ENCODE peak calls at places on chromosomes 16 and 17, in four cellular contexts. One of them, this sample, is unnamed.
A peak's percentile ranks its signal among the peaks of the same experiment; 100 is the strongest.

GRCh38 chr16:16033208-16033717 is 83.8 kb downstream of the ABCC1 start:
- DNase-seq in GM23338: no peak
- DNase-seq in fibroblast of villous mesenchyme: no peak
- DNase-seq in foreskin keratinocyte: no peak
- DNase-seq in this sample: no peak

GRCh38 chr17:34996422-34997029 is 16.2 kb downstream of the LIG3 start:
- DNase-seq in GM23338: no peak
- DNase-seq in fibroblast of villous mesenchyme: no peak
- DNase-seq in foreskin keratinocyte: no peak
- DNase-seq in this sample: no peak

GRCh38 chr16:67000384-67001158 is 12.2 kb downstream of the CES4A start:
- DNase-seq in GM23338: peak; percentile 79
- DNase-seq in foreskin keratinocyte: no peak
- DNase-seq in fibroblast of villous mesenchyme: no peak
- DNase-seq in this sample: peak; percentile 60

GRCh38 chr16:15587152-15587825 is 55.7 kb downstream of the MARF1 start:
- DNase-seq in GM23338: no peak
- DNase-seq in foreskin keratinocyte: no peak
- DNase-seq in fibroblast of villous mesenchyme: no peak
- DNase-seq in this sample: no peak

GRCh38 chr17:81164464-81165245 is 652 bp upstream of the PVALEF start:
- DNase-seq in fibroblast of villous mesenchyme: no peak
- DNase-seq in foreskin keratinocyte: no peak
- DNase-seq in GM23338: no peak
- DNase-seq in this sample: peak; percentile 40

GRCh38 chr17:78112508-78113471 is 15.8 kb downstream of the TMC6 start:
- DNase-seq in foreskin keratinocyte: no peak
- DNase-seq in fibroblast of villous mesenchyme: peak; percentile 48
- DNase-seq in GM23338: peak; percentile 85
- DNase-seq in this sample: peak; percentile 88

GRCh38 chr17:78117027-78117981 is 11.3 kb downstream of the TMC6 start:
- DNase-seq in GM23338: peak; percentile 79
- DNase-seq in fibroblast of villous mesenchyme: no peak
- DNase-seq in foreskin keratinocyte: no peak
- DNase-seq in this sample: peak; percentile 64

GRCh38 chr17:77723909-77724875 is 234.3 kb upstream of the TNRC6C start:
- DNase-seq in foreskin keratinocyte: no peak
- DNase-seq in fibroblast of villous mesenchyme: no peak
- DNase-seq in GM23338: no peak
- DNase-seq in this sample: no peak

GRCh38 chr16:50572700-50573099 is 24.5 kb downstream of the NKD1 start:
- DNase-seq in GM23338: no peak
- DNase-seq in foreskin keratinocyte: no peak
- DNase-seq in fibroblast of villous mesenchyme: no peak
- DNase-seq in this sample: no peak

GRCh38 chr16:71360378-71360777 is 1.9 kb downstream of the CALB2 start:
- DNase-seq in GM23338: no peak
- DNase-seq in foreskin keratinocyte: peak; percentile 83
- DNase-seq in fibroblast of villous mesenchyme: peak; percentile 92
- DNase-seq in this sample: no peak

GRCh38 chr17:19392303-19392702 is 5.3 kb upstream of the MFAP4 start:
- DNase-seq in foreskin keratinocyte: no peak
- DNase-seq in fibroblast of villous mesenchyme: no peak
- DNase-seq in GM23338: no peak
- DNase-seq in this sample: no peak

GRCh38 chr16:22664561-22664997 is 149.4 kb upstream of the HS3ST2 start:
- DNase-seq in GM23338: no peak
- DNase-seq in fibroblast of villous mesenchyme: no peak
- DNase-seq in foreskin keratinocyte: no peak
- DNase-seq in this sample: no peak

GRCh38 chr17:80129006-80129565 is 17.8 kb downstream of the EIF4A3 start:
- DNase-seq in fibroblast of villous mesenchyme: no peak
- DNase-seq in foreskin keratinocyte: no peak
- DNase-seq in GM23338: no peak
- DNase-seq in this sample: no peak

GRCh38 chr16:75491876-75492275 is 3.4 kb downstream of the CHST6 start:
- DNase-seq in GM23338: peak; percentile 57
- DNase-seq in fibroblast of villous mesenchyme: no peak
- DNase-seq in foreskin keratinocyte: no peak
- DNase-seq in this sample: no peak
- TF ChIP-seq CTCF in GM23338: peak; percentile 43
- TF ChIP-seq CTCF in fibroblast of villous mesenchyme: peak; percentile 8
- TF ChIP-seq CTCF in foreskin keratinocyte: peak; percentile 59
- TF ChIP-seq CTCF in this sample: no peak

GRCh38 chr17:31216053-31216751 is 80.8 kb downstream of the OMG start:
- DNase-seq in foreskin keratinocyte: no peak
- DNase-seq in GM23338: peak; percentile 77
- DNase-seq in fibroblast of villous mesenchyme: peak; percentile 80
- DNase-seq in this sample: no peak
- TF ChIP-seq CTCF in foreskin keratinocyte: peak; percentile 74
- TF ChIP-seq CTCF in GM23338: peak; percentile 88
- TF ChIP-seq CTCF in fibroblast of villous mesenchyme: peak; percentile 39
- TF ChIP-seq CTCF in this sample: no peak

GRCh38 chr17:46979023-46979870 is at the start of gene RPRML:
- DNase-seq in foreskin keratinocyte: no peak
- DNase-seq in fibroblast of villous mesenchyme: peak; percentile 10
- DNase-seq in GM23338: peak; percentile 64
- DNase-seq in this sample: no peak

GRCh38 chr17:46976626-46977270 is 2.3 kb downstream of the RPRML start:
- DNase-seq in fibroblast of villous mesenchyme: no peak
- DNase-seq in foreskin keratinocyte: no peak
- DNase-seq in GM23338: peak; percentile 45
- DNase-seq in this sample: no peak

GRCh38 chr17:46977750-46978488 is 1.1 kb downstream of the RPRML start:
- DNase-seq in foreskin keratinocyte: no peak
- DNase-seq in GM23338: no peak
- DNase-seq in fibroblast of villous mesenchyme: no peak
- DNase-seq in this sample: no peak

GRCh38 chr17:46978489-46979022 is 497 bp downstream of the RPRML start:
- DNase-seq in GM23338: peak; percentile 46
- DNase-seq in fibroblast of villous mesenchyme: no peak
- DNase-seq in foreskin keratinocyte: no peak
- DNase-seq in this sample: no peak

DNA sequence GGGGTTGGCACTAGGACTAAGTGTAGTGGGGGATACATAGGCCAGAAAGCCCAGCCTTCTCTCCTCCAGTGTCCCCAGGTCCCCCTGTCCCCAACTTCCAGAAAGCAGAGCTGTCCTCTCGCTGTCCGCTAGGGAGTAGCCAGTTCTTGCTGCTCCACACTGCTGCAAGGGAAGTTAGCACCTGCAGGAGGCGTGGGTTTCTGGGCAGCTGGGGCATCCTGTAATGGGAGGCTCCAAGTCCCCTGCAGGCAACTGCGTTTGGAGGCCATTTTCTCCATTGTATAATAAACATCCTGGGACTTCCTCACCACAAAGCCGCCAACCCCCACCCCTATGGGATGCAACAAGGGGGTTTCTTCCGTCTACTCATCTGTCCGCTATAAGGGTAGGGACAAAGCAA is 1.7 kb downstream of the RPRML start:
- DNase-seq in fibroblast of villous mesenchyme: peak; percentile 34
- DNase-seq in foreskin keratinocyte: no peak
- DNase-seq in GM23338: peak; percentile 97
- DNase-seq in this sample: no peak
- TF ChIP-seq CTCF in fibroblast of villous mesenchyme: peak; percentile 48
- TF ChIP-seq CTCF in foreskin keratinocyte: peak; percentile 45
- TF ChIP-seq CTCF in GM23338: peak; percentile 61
- TF ChIP-seq CTCF in this sample: no peak

DNA sequence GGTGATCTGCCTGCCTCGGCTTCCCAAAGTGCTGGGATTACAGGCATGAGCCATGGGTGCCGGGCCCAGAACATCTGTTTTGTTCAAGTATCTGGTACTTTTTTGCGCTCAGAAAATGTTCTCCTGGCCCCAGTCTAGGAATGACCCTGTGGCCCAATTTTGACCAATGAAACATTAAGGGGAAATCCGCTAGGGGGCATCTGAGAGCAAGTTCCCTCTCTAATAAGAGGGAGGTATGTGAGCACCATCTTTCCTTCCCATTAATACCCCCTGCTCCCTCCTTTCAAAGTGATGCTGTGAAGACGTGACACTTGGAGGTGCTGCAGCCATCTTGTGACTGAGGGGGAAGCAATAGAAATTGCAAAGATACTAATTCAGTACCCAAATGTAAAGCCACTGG is 16.5 kb upstream of the CLEC3A start:
- DNase-seq in GM23338: peak; percentile 85
- DNase-seq in foreskin keratinocyte: no peak
- DNase-seq in fibroblast of villous mesenchyme: no peak
- DNase-seq in this sample: no peak
- TF ChIP-seq CTCF in GM23338: peak; percentile 58
- TF ChIP-seq CTCF in foreskin keratinocyte: no peak
- TF ChIP-seq CTCF in fibroblast of villous mesenchyme: peak; percentile 47
- TF ChIP-seq CTCF in this sample: no peak

DNA sequence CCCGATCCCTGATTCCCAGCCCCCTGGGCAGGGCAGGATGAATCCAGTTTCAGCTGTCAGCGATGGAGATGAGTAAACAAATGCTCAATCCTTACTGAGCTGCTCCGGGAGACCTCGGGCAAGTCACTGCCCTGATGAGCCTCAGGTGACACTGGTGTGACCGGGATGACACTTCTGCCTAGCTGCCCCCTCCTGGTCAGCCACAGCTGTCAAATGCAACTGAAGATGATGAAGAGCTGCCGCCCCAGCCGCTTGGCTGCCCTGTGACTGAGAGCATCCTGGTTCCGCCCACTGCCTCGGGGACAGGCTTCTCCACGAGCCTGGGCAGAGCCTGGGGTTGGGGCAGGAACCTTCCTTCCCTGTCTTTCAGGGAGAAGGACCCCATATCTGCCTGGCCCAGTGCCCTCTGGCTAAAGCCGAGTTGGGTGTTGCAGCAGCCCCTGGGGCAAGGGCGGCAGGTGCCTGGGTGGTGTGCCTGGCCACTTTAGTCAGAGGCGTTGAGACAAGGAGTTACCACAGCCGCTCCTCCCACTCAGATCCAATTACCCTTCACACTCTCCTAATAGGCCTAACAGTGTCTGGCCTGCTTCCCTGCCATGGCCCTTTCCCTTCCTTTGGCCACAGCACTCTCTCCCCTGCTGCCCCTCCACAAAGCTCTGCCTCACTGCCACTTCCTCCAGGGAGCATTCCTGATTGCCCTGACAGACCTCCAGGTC is 5.5 kb downstream of the CCL17 start:
- DNase-seq in GM23338: no peak
- DNase-seq in fibroblast of villous mesenchyme: no peak
- DNase-seq in foreskin keratinocyte: no peak
- DNase-seq in this sample: no peak
- TF ChIP-seq CTCF in GM23338: no peak
- TF ChIP-seq CTCF in fibroblast of villous mesenchyme: no peak
- TF ChIP-seq CTCF in foreskin keratinocyte: no peak
- TF ChIP-seq CTCF in this sample: no peak

GRCh38 chr16:86834451-86835035 is 256.2 kb downstream of the FOXL1 start:
- DNase-seq in GM23338: peak; percentile 66
- DNase-seq in foreskin keratinocyte: no peak
- DNase-seq in fibroblast of villous mesenchyme: peak; percentile 21
- DNase-seq in this sample: no peak
- TF ChIP-seq CTCF in GM23338: peak; percentile 49
- TF ChIP-seq CTCF in foreskin keratinocyte: peak; percentile 19
- TF ChIP-seq CTCF in fibroblast of villous mesenchyme: no peak
- TF ChIP-seq CTCF in this sample: no peak

GRCh38 chr16:53692146-53692545 is 11.5 kb downstream of the RPGRIP1L start:
- DNase-seq in foreskin keratinocyte: no peak
- DNase-seq in GM23338: peak; percentile 44
- DNase-seq in fibroblast of villous mesenchyme: no peak
- DNase-seq in this sample: no peak
- TF ChIP-seq CTCF in foreskin keratinocyte: no peak
- TF ChIP-seq CTCF in GM23338: peak; percentile 74
- TF ChIP-seq CTCF in fibroblast of villous mesenchyme: peak; percentile 39
- TF ChIP-seq CTCF in this sample: no peak